ENCODE peak calls at places on chromosomes 3 and 15, in eight cellular contexts. A, H, Y, C, J, D, Z and T are unnamed samples.

GRCh38 chr3:160196511-160197104 is 28.6 kb upstream of the C3orf80 start:
- DNase-seq in H (no peak), Z (no peak), A (no peak), C (no peak), J (no peak), Y (peak; percentile 86), D (no peak), T (no peak)

GRCh38 chr15:74172751-74173544 is 562 bp upstream of the ISLR start:
- DNase-seq in A (no peak), J (peak; percentile 59), C (peak; percentile 34), H (no peak), D (peak; percentile 85), Z (no peak), Y (peak; percentile 95), T (no peak)

GRCh38 chr15:31516459-31516858 is 189.8 kb downstream of the KLF13 start:
- DNase-seq in D (no peak), H (no peak), Z (no peak), J (no peak), C (no peak), Y (no peak), A (peak; percentile 44), T (no peak)

GRCh38 chr15:78854973-78855372 is 17.7 kb upstream of the MORF4L1 start:
- DNase-seq in Z (no peak), C (no peak), Y (no peak), A (no peak), J (no peak), D (no peak), H (no peak), T (no peak)

GRCh38 chr3:147396709-147397046 is 9.7 kb downstream of the ZIC4 start:
- DNase-seq in J (no peak), C (no peak), A (no peak), Z (no peak), D (no peak), H (no peak), Y (no peak), T (no peak)

GRCh38 chr3:196501316-196502064 is 2.1 kb downstream of the RNF168 start:
- DNase-seq in H (no peak), Z (no peak), J (no peak), C (no peak), Y (no peak), A (no peak), D (no peak), T (peak; percentile 38)

GRCh38 chr3:33544126-33544525 is 103.9 kb upstream of the UBP1 start:
- DNase-seq in D (no peak), Y (no peak), J (no peak), C (no peak), H (no peak), A (no peak), Z (no peak), T (no peak)

GRCh38 chr3:45595364-45596154 is 1.0 kb downstream of the LIMD1 start:
- DNase-seq in J (no peak), D (peak; percentile 90), C (peak; percentile 63), H (no peak), Y (peak; percentile 81), Z (no peak), A (peak; percentile 37), T (peak; percentile 77)

GRCh38 chr3:179247289-179248020 is 3.5 kb downstream of the KCNMB3 start:
- DNase-seq in Z (no peak), Y (no peak), C (no peak), A (no peak), J (no peak), D (no peak), H (no peak), T (no peak)

GRCh38 chr15:74213858-74214284 is 11.3 kb upstream of the STRA6 start:
- DNase-seq in Y (peak; percentile 42), A (peak; percentile 31), D (no peak), Z (no peak), C (no peak), J (no peak), H (no peak), T (no peak)

GRCh38 chr3:126083913-126084514 is at the start of gene SLC41A3:
- DNase-seq in J (peak; percentile 89), C (peak; percentile 91), D (peak; percentile 93), Y (peak; percentile 97), H (peak; percentile 50), Z (peak; percentile 62), A (peak; percentile 87), T (peak; percentile 95)

GRCh38 chr3:195236801-195237570 is 34.0 kb downstream of the XXYLT1 start:
- DNase-seq in H (no peak), Z (no peak), C (no peak), Y (peak; percentile 36), J (peak; percentile 50), D (peak; percentile 39), A (no peak), T (no peak)

GRCh38 chr3:115819785-115820384 is 196.6 kb downstream of the GAP43 start:
- DNase-seq in Z (peak; percentile 31), H (peak; percentile 68), C (peak; percentile 71), J (peak; percentile 92), A (peak; percentile 42), D (peak; percentile 54), Y (peak; percentile 82), T (no peak)

GRCh38 chr3:14118400-14119165 is 6.1 kb downstream of the CHCHD4 start:
- DNase-seq in A (peak; percentile 3), H (no peak), J (peak; percentile 77), Y (no peak), Z (no peak), D (no peak), C (no peak), T (no peak)

GRCh38 chr3:100103558-100104441 is 10.5 kb downstream of the FILIP1L start:
- DNase-seq in Y (no peak), J (no peak), D (no peak), A (no peak), H (no peak), C (peak; percentile 60), Z (no peak), T (peak; percentile 4)

GRCh38 chr3:133301194-133301593 is 98.7 kb upstream of the BFSP2 start:
- DNase-seq in D (no peak), H (no peak), Z (no peak), Y (no peak), J (no peak), A (no peak), C (no peak), T (no peak)

GRCh38 chr3:7410782-7411181 is 549.9 kb downstream of the GRM7 start:
- DNase-seq in Y (no peak), J (no peak), Z (no peak), A (no peak), H (no peak), D (no peak), C (no peak), T (no peak)

GRCh38 chr3:123084192-123084591 is 17.4 kb downstream of the PDIA5 start:
- DNase-seq in J (peak; percentile 75), H (no peak), A (peak; percentile 27), D (no peak), C (no peak), Z (no peak), Y (peak; percentile 70), T (no peak)

GRCh38 chr15:80861776-80862175 is 82.6 kb downstream of the CEMIP start:
- DNase-seq in D (no peak), A (no peak), J (no peak), Z (no peak), Y (no peak), H (no peak), C (no peak), T (no peak)

GRCh38 chr3:13207578-13207922 is 134.3 kb upstream of the IQSEC1 start:
- DNase-seq in C (no peak), D (peak; percentile 17), J (no peak), A (no peak), Y (no peak), H (no peak), Z (no peak), T (no peak)

GRCh38 chr3:65033577-65033976 is 345.8 kb upstream of the ADAMTS9 start:
- DNase-seq in Y (no peak), Z (no peak), D (no peak), J (no peak), H (no peak), A (no peak), C (no peak), T (no peak)

DNA sequence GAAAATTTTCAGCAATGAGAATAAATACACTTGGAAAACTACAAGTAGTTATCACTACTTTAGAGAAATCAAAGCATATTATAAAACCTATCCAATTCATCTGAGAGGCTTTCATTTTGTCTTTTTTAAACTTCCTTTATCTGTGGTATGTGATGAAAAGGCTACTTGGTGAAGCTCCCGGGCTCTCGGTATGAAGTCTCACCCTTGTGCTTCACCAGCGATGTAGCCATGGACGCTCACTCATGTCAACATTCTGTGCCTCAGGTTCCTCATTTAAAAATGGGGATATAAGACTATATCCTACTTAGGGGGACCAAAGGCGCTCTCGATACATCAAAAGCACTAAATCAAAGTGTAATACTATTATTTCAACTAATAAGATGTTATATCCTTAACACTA is 14.9 kb downstream of the SATB1 start:
- DNase-seq in C (no peak), Z (no peak), A (no peak), D (no peak), H (no peak), J (no peak), Y (no peak), T (no peak)
- H3K4me1 ChIP-seq in C (no peaks in the 10 kb centered on the region), Z (no peaks in the 10 kb centered on the region), A (no peaks in the 10 kb centered on the region), D (no peaks in the 10 kb centered on the region), H (no peaks in the 10 kb centered on the region), J (no peaks in the 10 kb centered on the region), Y (no peaks in the 10 kb centered on the region), T (no peaks in the 10 kb centered on the region)

GRCh38 chr3:57689367-57690053 is 3.4 kb downstream of the DENND6A start:
- DNase-seq in A (peak; percentile 11), D (no peak), C (no peak), H (no peak), Y (no peak), J (no peak), Z (no peak), T (no peak)
- H3K4me3 ChIP-seq in A (no peak overlapping the region), D (no peak overlapping the region), C (no peak overlapping the region), H (no peak overlapping the region), Y (no peak overlapping the region), J (no peak overlapping the region), Z (no peak overlapping the region), T (no peak overlapping the region)

GRCh38 chr15:99481831-99482230 is 84.0 kb upstream of the MEF2A start:
- DNase-seq in Z (no peak), A (no peak), H (no peak), D (no peak), C (no peak), Y (no peak), J (no peak), T (no peak)
- H3K9me3 ChIP-seq in Z (no peaks in the 10 kb centered on the region), A (no peaks in the 10 kb centered on the region), H (no peaks in the 10 kb centered on the region), D (no peaks in the 10 kb centered on the region), C (no peaks in the 10 kb centered on the region), Y (no peaks in the 10 kb centered on the region), J (no peaks in the 10 kb centered on the region), T (no peaks in the 10 kb centered on the region)

GRCh38 chr15:40083756-40084101 is 24.9 kb downstream of the BMF start:
- DNase-seq in Z (no peak), J (no peak), A (no peak), H (no peak), C (no peak), Y (no peak), D (no peak), T (no peak)

GRCh38 chr15:40081691-40082194 is 26.9 kb downstream of the BMF start:
- DNase-seq in Z (no peak), D (peak; percentile 76), C (peak; percentile 72), J (peak; percentile 86), Y (peak; percentile 92), A (peak; percentile 64), H (no peak), T (peak; percentile 86)

GRCh38 chr15:40080104-40080503 is 28.6 kb downstream of the BMF start:
- DNase-seq in J (no peak), C (no peak), A (no peak), Z (no peak), D (no peak), Y (no peak), H (no peak), T (no peak)

GRCh38 chr15:40080847-40081246 is 27.8 kb downstream of the BMF start:
- DNase-seq in Z (no peak), J (no peak), A (no peak), C (no peak), D (no peak), H (no peak), Y (no peak), T (no peak)

GRCh38 chr15:40082195-40082868 is 26.3 kb downstream of the BMF start:
- DNase-seq in H (no peak), J (no peak), A (no peak), D (no peak), Z (no peak), Y (no peak), C (no peak), T (peak; percentile 61)
- H3K4me1 ChIP-seq in H (peaks cover 17% of the 10 kb centered on the region), J (peaks cover 8% of the 10 kb centered on the region), A (peaks cover 24% of the 10 kb centered on the region), D (peaks cover 34% of the 10 kb centered on the region), Z (peaks cover 19% of the 10 kb centered on the region), Y (peaks cover 11% of the 10 kb centered on the region), C (peaks cover 22% of the 10 kb centered on the region), T (peaks cover 9% of the 10 kb centered on the region)